ENCODE peak calls at places on chromosomes 1 and 21, in six cellular contexts. E, F, O, G, X and M are unnamed samples.

GRCh38 chr1:203129501-203130231 is 2.1 kb downstream of the ADORA1 start:
- DNase-seq in E (peak; percentile 39), F (no peak), O (no peak), G (no peak), X (no peak), M (peak; percentile 20)

GRCh38 chr1:248841702-248842395 is 3.8 kb downstream of the ZNF672 start:
- DNase-seq in E (peak; percentile 87), F (peak; percentile 50), O (no peak), G (no peak), X (no peak), M (no peak)

GRCh38 chr1:35680271-35680670 is 38.4 kb downstream of the C1orf216 start:
- DNase-seq in E (no peak), F (no peak), O (no peak), G (no peak), X (no peak), M (no peak)

GRCh38 chr1:234258071-234258470 is 115.2 kb upstream of the COA6 start:
- DNase-seq in E (no peak), F (no peak), O (no peak), G (no peak), X (no peak), M (no peak)

GRCh38 chr1:230459463-230459862 is 33.3 kb upstream of the PGBD5 start:
- DNase-seq in E (no peak), F (no peak), O (no peak), G (no peak), X (no peak), M (no peak)

GRCh38 chr1:42172394-42173133 is 8.0 kb upstream of the GUCA2A start:
- DNase-seq in E (peak; percentile 53), F (no peak), O (no peak), G (no peak), X (no peak), M (no peak)

GRCh38 chr1:235648954-235649721 is 446 bp downstream of the GNG4 start:
- DNase-seq in E (peak; percentile 91), F (peak; percentile 41), O (peak; percentile 81), G (no peak), X (peak; percentile 78), M (no peak)

GRCh38 chr1:201349091-201349490 is 28.4 kb downstream of the TNNT2 start:
- DNase-seq in E (no peak), F (no peak), O (no peak), G (no peak), X (no peak), M (no peak)

GRCh38 chr1:10916991-10917390 is 95.5 kb upstream of the TARDBP start:
- DNase-seq in E (no peak), F (no peak), O (no peak), G (no peak), X (no peak), M (no peak)

GRCh38 chr1:194466706-194467105 is 1280.3 kb upstream of the B3GALT2 start:
- DNase-seq in E (no peak), F (no peak), O (no peak), G (no peak), X (no peak), M (no peak)

GRCh38 chr1:64295136-64295535 is 91.7 kb downstream of the UBE2U start:
- DNase-seq in E (no peak), F (no peak), O (no peak), G (no peak), X (no peak), M (no peak)

GRCh38 chr1:163565171-163565570 is 243.4 kb downstream of the NUF2 start:
- DNase-seq in E (peak; percentile 51), F (no peak), O (no peak), G (no peak), X (no peak), M (no peak)

GRCh38 chr1:25061596-25061995 is 131.5 kb upstream of the RUNX3 start:
- DNase-seq in E (no peak), F (no peak), O (no peak), G (no peak), X (no peak), M (no peak)

GRCh38 chr1:65011983-65012382 is 45.6 kb upstream of the JAK1 start:
- DNase-seq in E (no peak), F (no peak), O (no peak), G (no peak), X (no peak), M (no peak)

GRCh38 chr21:16713331-16714114 is 799.3 kb upstream of the CXADR start:
- DNase-seq in E (no peak), F (no peak), O (no peak), G (no peak), X (no peak), M (no peak)

GRCh38 chr1:208766812-208767211 is 522.6 kb upstream of the PLXNA2 start:
- DNase-seq in E (no peak), F (no peak), O (no peak), G (no peak), X (peak; percentile 49), M (no peak)

DNA sequence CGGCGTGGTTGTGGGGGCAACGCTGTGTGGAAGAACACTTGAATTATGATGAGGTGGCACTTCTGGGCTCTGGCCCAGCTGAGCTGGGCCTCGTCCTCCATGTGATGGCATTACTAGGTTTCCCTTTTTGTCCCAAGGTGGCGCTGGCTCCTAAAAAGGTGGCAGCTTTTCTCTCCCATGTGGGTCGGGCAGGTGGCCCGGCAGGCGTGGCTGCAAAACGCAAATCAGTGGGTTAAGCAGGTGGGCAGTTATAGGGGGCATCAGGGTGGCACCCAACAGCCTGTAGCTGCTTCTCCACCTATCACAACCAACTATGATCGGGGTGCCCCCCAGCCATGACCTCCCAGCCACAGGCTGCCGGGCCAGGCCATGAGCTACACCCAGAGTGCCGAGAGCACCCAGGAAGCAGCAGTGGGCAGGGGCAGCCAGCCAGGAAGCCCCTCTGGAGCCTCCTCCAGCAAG is 59.6 kb downstream of the KCNAB2 start:
- DNase-seq in E (no peak), F (no peak), O (peak; percentile 63), G (no peak), X (no peak), M (no peak)
- TF ChIP-seq CTCF in E (peak; percentile 17), F (no peak), O (no peak), G (no peak), X (no peak), M (no peak)

GRCh38 chr1:15705184-15705566 is 21.1 kb downstream of the PLEKHM2 start:
- DNase-seq in E (no peak), F (no peak), O (no peak), G (no peak), X (no peak), M (no peak)

GRCh38 chr1:15704526-15705183 is 20.5 kb downstream of the PLEKHM2 start:
- DNase-seq in E (no peak), F (no peak), O (peak; percentile 45), G (no peak), X (no peak), M (no peak)

GRCh38 chr1:15703562-15703961 is 19.4 kb downstream of the PLEKHM2 start:
- DNase-seq in E (peak; percentile 53), F (peak; percentile 89), O (peak; percentile 81), G (no peak), X (no peak), M (no peak)

GRCh38 chr1:15701784-15702183 is 17.7 kb downstream of the PLEKHM2 start:
- DNase-seq in E (no peak), F (no peak), O (no peak), G (no peak), X (no peak), M (no peak)

DNA sequence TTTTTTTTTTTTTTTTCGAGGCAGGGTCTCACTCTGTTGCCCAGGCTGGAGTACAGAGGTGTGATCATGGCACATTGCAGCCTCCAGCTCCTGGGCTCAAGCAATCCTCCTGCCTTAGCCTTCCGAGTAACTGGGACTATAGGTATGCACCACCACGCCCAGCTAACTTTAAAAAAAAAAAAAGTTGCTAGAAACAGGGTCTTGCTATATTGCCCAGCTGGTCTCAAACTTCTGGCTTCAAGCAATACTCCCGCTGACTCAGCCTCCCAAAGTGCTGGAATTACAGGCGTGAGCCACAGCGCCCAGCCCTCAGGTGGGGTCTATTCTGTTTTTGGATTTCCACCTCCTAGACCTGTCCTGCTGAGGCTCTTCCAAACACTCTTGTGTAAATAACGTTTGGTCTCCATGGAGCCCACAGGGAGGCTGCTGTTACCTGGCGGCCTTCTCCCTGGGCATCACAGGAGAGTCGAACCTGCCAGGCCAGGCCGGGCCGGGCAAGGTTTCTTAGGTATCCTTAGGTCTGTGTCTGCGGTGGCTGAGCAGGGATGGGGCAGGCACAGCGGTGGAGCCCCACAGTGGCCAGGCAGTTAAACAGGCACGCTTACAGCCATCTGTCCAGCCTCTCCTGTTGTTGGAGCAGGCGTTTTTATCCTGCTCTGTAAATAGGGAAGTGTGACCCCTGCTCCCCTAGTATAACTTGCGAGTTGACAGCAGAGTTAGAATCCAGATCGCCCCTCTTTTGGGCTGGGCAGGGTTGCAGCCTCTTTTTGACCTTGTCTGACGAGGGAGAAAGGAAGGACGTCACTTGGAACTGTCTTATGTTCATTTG is 18.8 kb downstream of the PLEKHM2 start:
- DNase-seq in E (peak; percentile 77), F (no peak), O (no peak), G (no peak), X (no peak), M (no peak)
- TF ChIP-seq CTCF in E (peak; percentile 56), F (no peak), O (no peak), G (no peak), X (no peak), M (no peak)

GRCh38 chr1:26541816-26542711 is 12.5 kb downstream of the RPS6KA1 start:
- DNase-seq in E (peak; percentile 91), F (peak; percentile 85), O (peak; percentile 93), G (peak; percentile 91), X (no peak), M (no peak)
- TF ChIP-seq CTCF in E (peak; percentile 77), F (no peak), O (peak; percentile 85), G (peak; percentile 57), X (peak; percentile 25), M (no peak)

GRCh38 chr1:9603307-9603706 is 14.6 kb downstream of the TMEM201 start:
- DNase-seq in E (no peak), F (no peak), O (no peak), G (no peak), X (no peak), M (no peak)
- TF ChIP-seq CTCF in E (no peak), F (no peak), O (no peak), G (no peak), X (no peak), M (no peak)

GRCh38 chr1:229102741-229103480 is 168.0 kb upstream of the RAB4A start:
- DNase-seq in E (peak; percentile 65), F (no peak), O (no peak), G (no peak), X (peak; percentile 14), M (no peak)
- TF ChIP-seq CTCF in E (peak; percentile 76), F (no peak), O (no peak), G (peak; percentile 7), X (no peak), M (no peak)

GRCh38 chr1:94531664-94532063 is 9.9 kb downstream of the F3 start:
- DNase-seq in E (no peak), F (no peak), O (no peak), G (no peak), X (no peak), M (no peak)

GRCh38 chr1:94529416-94529815 is 12.1 kb downstream of the F3 start:
- DNase-seq in E (no peak), F (no peak), O (no peak), G (no peak), X (no peak), M (no peak)

GRCh38 chr1:94528826-94529225 is 12.7 kb downstream of the F3 start:
- DNase-seq in E (no peak), F (no peak), O (no peak), G (no peak), X (no peak), M (no peak)

GRCh38 chr1:94530373-94530878 is 11.1 kb downstream of the F3 start:
- DNase-seq in E (no peak), F (no peak), O (no peak), G (no peak), X (no peak), M (no peak)

GRCh38 chr1:94532077-94532476 is 9.5 kb downstream of the F3 start:
- DNase-seq in E (no peak), F (no peak), O (no peak), G (no peak), X (no peak), M (no peak)
- TF ChIP-seq CTCF in E (peak; percentile 35), F (no peak), O (no peak), G (no peak), X (no peak), M (no peak)